ENCODE peak calls at places on chromosomes 16 and 17, in seven cellular contexts. O is hepatocyte, Z is neural progenitor cell, N is PC-3, P is HCT116, C is GM23248, T is MM.1S. J is an unnamed sample.

GRCh38 chr16:88628512-88628974 is 9.8 kb upstream of the IL17C start:
- DNase-seq in O (no peak), Z (peak; percentile 72), N (peak; percentile 9), P (no peak), C (no peak), T (no peak), J (peak; percentile 92)

GRCh38 chr17:63029520-63029919 is 63.5 kb downstream of the TANC2 start:
- DNase-seq in O (no peak), Z (no peak), N (peak; percentile 62), P (no peak), C (peak; percentile 78), T (no peak), J (no peak)

GRCh38 chr17:63533433-63534077 is 10.4 kb downstream of the KCNH6 start:
- DNase-seq in O (no peak), Z (no peak), N (no peak), P (no peak), C (no peak), T (no peak), J (peak; percentile 27)

GRCh38 chr17:73630531-73630930 is 13.7 kb downstream of the SDK2 start:
- DNase-seq in O (no peak), Z (peak; percentile 56), N (no peak), P (no peak), C (no peak), T (no peak), J (no peak)

GRCh38 chr17:29168079-29168758 is 12.0 kb downstream of the MYO18A start:
- DNase-seq in O (no peak), Z (no peak), N (no peak), P (no peak), C (no peak), T (no peak), J (no peak)

GRCh38 chr16:89395150-89396142 is 94.9 kb downstream of the ANKRD11 start:
- DNase-seq in O (peak; percentile 88), Z (peak; percentile 39), N (peak; percentile 95), P (no peak), C (peak; percentile 97), T (no peak), J (no peak)

GRCh38 chr17:21394265-21394664 is 18.1 kb downstream of the KCNJ12 start:
- DNase-seq in O (no peak), Z (no peak), N (peak; percentile 77), P (no peak), C (peak; percentile 80), T (no peak), J (no peak)

GRCh38 chr17:46136820-46137219 is 56.4 kb downstream of the KANSL1 start:
- DNase-seq in O (no peak), Z (no peak), N (no peak), P (no peak), C (peak; percentile 13), T (no peak), J (no peak)

GRCh38 chr16:25966172-25967097 is 274.7 kb downstream of the HS3ST4 start:
- DNase-seq in O (no peak), Z (no peak), N (no peak), P (no peak), C (no peak), T (peak; percentile 86), J (no peak)

GRCh38 chr17:58680038-58680369 is 11.8 kb downstream of the TEX14 start:
- DNase-seq in O (no peak), Z (no peak), N (no peak), P (no peak), C (no peak), T (no peak), J (no peak)

GRCh38 chr17:70552230-70552981 is 383.1 kb downstream of the KCNJ2 start:
- DNase-seq in O (peak; percentile 72), Z (peak; percentile 75), N (peak; percentile 80), P (peak; percentile 29), C (peak; percentile 58), T (peak; percentile 45), J (peak; percentile 79)

GRCh38 chr16:55686671-55687070 is 30.9 kb downstream of the SLC6A2 start:
- DNase-seq in O (no peak), Z (no peak), N (no peak), P (no peak), C (no peak), T (no peak), J (no peak)

GRCh38 chr17:42690596-42690995 is 8.3 kb downstream of the CNTNAP1 start:
- DNase-seq in O (no peak), Z (no peak), N (no peak), P (no peak), C (no peak), T (no peak), J (no peak)

GRCh38 chr17:70080541-70081347 is 5.7 kb downstream of the KCNJ16 start:
- DNase-seq in O (no peak), Z (no peak), N (no peak), P (no peak), C (peak; percentile 79), T (no peak), J (no peak)

GRCh38 chr16:8577678-8578304 is 12.5 kb downstream of the TMEM114 start:
- DNase-seq in O (no peak), Z (no peak), N (no peak), P (no peak), C (no peak), T (no peak), J (no peak)

GRCh38 chr17:17626151-17626805 is 34.8 kb upstream of the PEMT start:
- DNase-seq in O (no peak), Z (peak; percentile 71), N (no peak), P (no peak), C (no peak), T (no peak), J (peak; percentile 81)

GRCh38 chr16:23301251-23302044 is 654 bp upstream of the SCNN1B start:
- DNase-seq in O (no peak), Z (no peak), N (no peak), P (no peak), C (no peak), T (no peak), J (peak; percentile 59)
- TF ChIP-seq EZH2 in O (no peak), Z (no peak), N (no peak), P (no peak), C (no peak), T (no peak), J (no peak)

GRCh38 chr16:85126731-85127662 is 14.7 kb upstream of the CIBAR2 start:
- DNase-seq in O (peak; percentile 73), Z (peak; percentile 69), N (peak; percentile 29), P (no peak), C (peak; percentile 85), T (no peak), J (peak; percentile 75)
- TF ChIP-seq EZH2phosphoT487 in O (no peak), Z (no peak), N (no peak), P (no peak), C (no peak), T (no peak), J (no peak)

GRCh38 chr17:36919407-36919968 is 17.8 kb upstream of the LHX1 start:
- DNase-seq in O (no peak), Z (peak; percentile 45), N (no peak), P (no peak), C (no peak), T (no peak), J (no peak)

GRCh38 chr17:36922175-36922574 is 15.1 kb upstream of the LHX1 start:
- DNase-seq in O (no peak), Z (no peak), N (no peak), P (no peak), C (no peak), T (no peak), J (no peak)

GRCh38 chr17:36918260-36918691 is 19.0 kb upstream of the LHX1 start:
- DNase-seq in O (no peak), Z (peak; percentile 57), N (no peak), P (peak; percentile 10), C (peak; percentile 45), T (no peak), J (peak; percentile 52)

GRCh38 chr17:36921131-36921851 is 16.0 kb upstream of the LHX1 start:
- DNase-seq in O (peak; percentile 75), Z (peak; percentile 92), N (peak; percentile 92), P (peak; percentile 98), C (peak; percentile 47), T (no peak), J (peak; percentile 55)

DNA sequence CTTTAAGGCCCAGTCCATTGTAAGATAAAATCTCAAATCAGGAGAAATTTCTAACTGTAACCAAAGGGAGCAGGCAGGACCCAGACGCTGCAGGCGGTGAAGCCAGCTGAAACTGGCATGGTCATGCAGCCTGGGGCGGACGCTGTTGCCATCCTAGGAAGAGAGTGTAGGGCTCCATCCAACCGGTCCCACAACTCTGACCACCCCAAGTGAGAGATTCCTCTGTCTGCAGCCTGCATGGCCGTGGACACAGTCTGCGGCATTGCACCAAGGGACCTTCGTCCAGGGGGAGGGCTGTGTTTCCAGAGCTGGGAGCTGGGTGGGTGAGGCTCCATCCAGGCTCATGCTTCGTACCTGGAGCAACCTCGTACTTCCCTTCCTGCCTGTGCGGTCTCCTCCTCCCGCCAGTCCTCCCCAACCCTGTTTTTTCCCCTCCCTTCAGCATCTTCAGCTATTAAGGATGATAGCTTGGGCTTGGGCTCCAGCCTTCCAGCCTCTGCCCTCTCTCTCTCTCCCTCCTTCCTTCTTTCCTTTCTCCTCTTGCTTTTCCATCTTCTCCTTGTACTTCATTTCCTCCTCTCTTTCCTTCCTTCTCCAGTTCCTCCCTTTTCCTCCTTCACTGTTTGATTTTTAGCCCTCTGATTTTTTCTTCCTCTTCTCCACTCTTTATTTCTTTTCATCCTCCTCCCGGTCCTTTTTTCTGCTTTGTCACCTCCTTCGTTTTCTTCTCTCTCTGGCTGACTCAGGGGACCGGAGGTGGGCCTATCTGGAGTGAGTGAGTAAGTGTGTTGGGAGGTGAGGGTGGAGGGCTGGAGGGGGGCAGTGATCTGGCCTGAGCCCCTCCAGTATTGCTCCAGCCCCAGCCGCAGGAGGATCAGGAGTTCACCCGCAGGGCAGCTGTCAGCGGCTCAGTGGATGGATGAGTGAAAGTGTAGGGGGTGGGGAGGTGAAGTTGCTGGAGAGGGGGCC is 17.0 kb upstream of the LHX1 start:
- DNase-seq in O (no peak), Z (peak; percentile 67), N (peak; percentile 65), P (peak; percentile 43), C (no peak), T (no peak), J (no peak)
- TF ChIP-seq EZH2 in O (no peak), Z (peak; percentile 58), N (no peak), P (no peak), C (no peak), T (no peak), J (no peak)

GRCh38 chr17:75908201-75908600 is 3.5 kb upstream of the MRPL38 start:
- DNase-seq in O (no peak), Z (no peak), N (no peak), P (no peak), C (peak; percentile 62), T (no peak), J (no peak)

GRCh38 chr17:75909051-75909811 is 4.5 kb upstream of the MRPL38 start:
- DNase-seq in O (no peak), Z (no peak), N (no peak), P (no peak), C (no peak), T (peak; percentile 84), J (no peak)

GRCh38 chr17:75913537-75914210 is 9.0 kb upstream of the MRPL38 start:
- DNase-seq in O (no peak), Z (no peak), N (no peak), P (no peak), C (no peak), T (no peak), J (no peak)

GRCh38 chr17:75909812-75910274 is 5.2 kb upstream of the MRPL38 start:
- DNase-seq in O (no peak), Z (no peak), N (no peak), P (no peak), C (peak; percentile 81), T (no peak), J (no peak)

DNA sequence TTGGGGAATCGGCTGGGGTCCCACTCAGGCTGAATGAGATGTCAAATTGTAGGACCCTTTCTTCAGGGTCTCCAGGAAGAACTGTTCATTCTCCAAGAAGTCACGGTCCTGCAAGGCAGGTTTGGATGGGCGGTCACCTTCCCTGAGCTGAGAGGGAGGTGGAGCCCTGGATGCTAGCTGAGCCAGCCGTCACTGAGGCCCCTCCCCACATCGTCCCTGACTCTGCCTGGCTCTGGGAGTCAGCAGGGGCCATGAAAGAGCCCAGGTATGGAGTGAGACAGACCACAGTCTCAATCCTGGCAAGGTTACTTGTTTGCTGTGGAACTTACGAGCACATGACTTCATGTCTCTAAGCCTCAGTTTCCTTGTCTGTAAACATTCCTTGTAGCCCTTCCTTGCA is 6.0 kb upstream of the MRPL38 start:
- DNase-seq in O (peak; percentile 57), Z (peak; percentile 54), N (no peak), P (no peak), C (no peak), T (no peak), J (peak; percentile 53)
- TF ChIP-seq EZH2phosphoT487 in O (no peak), Z (no peak), N (no peak), P (no peak), C (no peak), T (no peak), J (no peak)